ENCODE peak calls at places on chromosomes 4 and X, in ten cellular contexts. S is GM23248; R is left lung; J is Panc1; D is tibial artery; K is fibroblast of lung; Z is OCI-LY7; T is uterus; A is CD4-positive, alpha-beta memory T cell; I is DND-41. V is an unnamed sample. For H3K9me3, the result is how much of the 10 kb centered on the place peaks cover.

GRCh38 chr4:134663742-134664141 is 462.2 kb upstream of the PABPC4L start:
- DNase-seq in S (no peak), R (no peak), J (no peak), D (no peak), K (no peak), Z (no peak), T (no peak), A (no peak), I (no peak), V (no peak)

GRCh38 chr4:185576918-185577591 is 41.7 kb upstream of the PDLIM3 start:
- DNase-seq in S (no peak), R (no peak), J (no peak), D (no peak), K (peak), Z (no peak), T (no peak), A (no peak), I (no peak), V (no peak)

GRCh38 chr4:140928880-140929279 is 172.7 kb upstream of the TBC1D9 start:
- DNase-seq in S (peak), R (no peak), J (no peak), D (peak), K (peak), Z (no peak), T (no peak), A (no peak), I (no peak), V (no peak)

GRCh38 chr4:1250921-1251772 is 2.2 kb upstream of the CTBP1 start:
- DNase-seq in S (no peak), R (peak), J (no peak), D (no peak), K (no peak), Z (no peak), T (no peak), A (no peak), I (no peak), V (no peak)

GRCh38 chrX:149837639-149838038 is 43.3 kb upstream of the MAGEA8 start:
- DNase-seq in S (no peak), R (no peak), J (no peak), D (no peak), K (no peak), Z (no peak), T (no peak), A (no peak), I (no peak), V (no peak)

GRCh38 chr4:8657381-8657776 is 64.8 kb downstream of the CPZ start:
- DNase-seq in S (no peak), R (no peak), J (no peak), D (no peak), K (no peak), Z (no peak), T (no peak), A (no peak), I (no peak), V (no peak)

GRCh38 chr4:84792366-84793301 is 173.9 kb downstream of the WDFY3 start:
- DNase-seq in S (peak), R (no peak), J (no peak), D (no peak), K (no peak), Z (no peak), T (no peak), A (no peak), I (no peak), V (no peak)

GRCh38 chrX:105314468-105314867 is 94.0 kb upstream of the TEX13A start:
- DNase-seq in S (no peak), R (no peak), J (no peak), D (no peak), K (peak), Z (no peak), T (no peak), A (no peak), I (no peak), V (no peak)

GRCh38 chrX:118495958-118496762 is 545 bp downstream of the DOCK11 start:
- DNase-seq in S (peak), R (peak), J (no peak), D (peak), K (peak), Z (peak), T (peak), A (peak), I (peak), V (peak)

GRCh38 chr4:157221426-157221894 is 932 bp downstream of the GRIA2 start:
- DNase-seq in S (no peak), R (no peak), J (no peak), D (no peak), K (peak), Z (no peak), T (peak), A (no peak), I (no peak), V (no peak)

GRCh38 chr4:54473077-54473545 is 184.6 kb upstream of the KIT start:
- DNase-seq in S (peak), R (no peak), J (no peak), D (no peak), K (no peak), Z (no peak), T (no peak), A (no peak), I (no peak), V (no peak)

GRCh38 chrX:40849906-40850672 is 114.7 kb upstream of the MED14 start:
- DNase-seq in S (peak), R (no peak), J (no peak), D (no peak), K (peak), Z (no peak), T (no peak), A (no peak), I (no peak), V (no peak)

DNA sequence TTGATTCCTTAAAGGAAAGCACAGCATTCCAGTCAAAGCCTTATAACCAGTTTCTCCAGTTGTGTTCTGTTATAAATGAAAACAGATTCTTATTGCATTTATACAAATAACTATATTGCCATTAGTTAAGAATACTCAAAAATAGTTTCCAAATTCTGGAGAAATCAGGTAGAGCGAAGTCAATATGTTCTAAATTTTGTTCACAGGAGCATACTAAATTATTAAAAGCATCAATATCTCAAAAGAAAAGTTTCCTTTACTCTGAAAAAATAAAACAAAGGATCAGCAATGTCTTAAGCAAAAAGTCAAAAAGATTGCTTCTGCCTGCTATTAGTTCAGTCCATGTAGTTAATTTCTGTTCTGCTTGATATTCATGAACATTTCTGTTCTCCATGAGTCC is 39.7 kb downstream of the PGRMC2 start:
- DNase-seq in S (no peak), R (no peak), J (no peak), D (no peak), K (no peak), Z (no peak), T (no peak), A (no peak), I (no peak), V (no peak)
- H3K9me3 ChIP-seq in S (under half), R (under half), J (under half), D (under half), K (under half), Z (under half), T (under half), A (under half), I (under half), V (under half)

GRCh38 chrX:101258260-101258581 is 32.9 kb downstream of the TAF7L start:
- DNase-seq in S (no peak), R (no peak), J (no peak), D (no peak), K (no peak), Z (no peak), T (no peak), A (no peak), I (no peak), V (no peak)

GRCh38 chrX:101257448-101258259 is 33.5 kb downstream of the TAF7L start:
- DNase-seq in S (peak), R (no peak), J (no peak), D (no peak), K (peak), Z (peak), T (no peak), A (no peak), I (peak), V (no peak)

DNA sequence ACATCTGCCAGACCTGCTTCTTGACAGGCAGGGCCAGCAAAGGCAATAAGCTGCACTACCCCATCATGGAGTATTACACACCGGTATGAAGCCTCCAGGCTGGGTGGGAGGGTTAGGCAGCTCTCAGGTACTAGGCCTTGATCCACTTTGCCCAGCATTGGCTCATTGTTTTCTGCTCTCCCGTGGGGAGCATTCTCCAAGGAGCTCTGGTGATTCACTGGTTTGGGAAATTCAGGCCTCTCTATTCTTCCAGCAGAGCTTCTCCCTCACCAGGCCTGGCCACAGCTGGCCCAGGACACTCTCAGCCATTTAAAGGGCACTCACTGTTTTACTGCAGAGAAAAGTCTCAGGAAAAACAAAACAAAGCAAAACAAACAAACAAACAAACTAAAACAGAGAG is 33.0 kb downstream of the DRP2 start:
- DNase-seq in S (peak), R (no peak), J (no peak), D (no peak), K (no peak), Z (no peak), T (no peak), A (no peak), I (no peak), V (no peak)
- H3K9me3 ChIP-seq in S (under half), R (under half), J (under half), D (under half), K (under half), Z (under half), T (under half), A (under half), I (under half), V (under half)

GRCh38 chr4:111933703-111934102 is 211.6 kb upstream of the FAM241A start:
- DNase-seq in S (no peak), R (no peak), J (no peak), D (no peak), K (no peak), Z (no peak), T (no peak), A (no peak), I (no peak), V (no peak)

GRCh38 chr4:111941957-111942356 is 203.3 kb upstream of the FAM241A start:
- DNase-seq in S (no peak), R (no peak), J (no peak), D (no peak), K (no peak), Z (no peak), T (no peak), A (no peak), I (no peak), V (no peak)

GRCh38 chr4:111934294-111934693 is 211.0 kb upstream of the FAM241A start:
- DNase-seq in S (peak), R (no peak), J (no peak), D (no peak), K (no peak), Z (no peak), T (no peak), A (no peak), I (no peak), V (no peak)

GRCh38 chr4:111937368-111937767 is 207.9 kb upstream of the FAM241A start:
- DNase-seq in S (peak), R (no peak), J (no peak), D (no peak), K (peak), Z (no peak), T (no peak), A (no peak), I (no peak), V (no peak)
- H3K9me3 ChIP-seq in S (under half), R (under half), J (under half), D (under half), K (under half), Z (under half), T (under half), A (under half), I (under half), V (under half)

GRCh38 chrX:2224597-2225235 is 276.1 kb downstream of the DHRSX start:
- DNase-seq in S (no peak), R (no peak), J (no peak), D (no peak), K (no peak), Z (no peak), T (no peak), A (no peak), I (no peak), V (no peak)

GRCh38 chrX:2220296-2220695 is 280.5 kb downstream of the DHRSX start:
- DNase-seq in S (no peak), R (no peak), J (no peak), D (peak), K (no peak), Z (no peak), T (no peak), A (no peak), I (no peak), V (no peak)

GRCh38 chrX:2224141-2224540 is 276.6 kb downstream of the DHRSX start:
- DNase-seq in S (no peak), R (no peak), J (no peak), D (peak), K (no peak), Z (no peak), T (no peak), A (no peak), I (no peak), V (no peak)

GRCh38 chrX:2226182-2226581 is 274.6 kb downstream of the DHRSX start:
- DNase-seq in S (no peak), R (no peak), J (no peak), D (no peak), K (no peak), Z (no peak), T (no peak), A (no peak), I (no peak), V (no peak)

DNA sequence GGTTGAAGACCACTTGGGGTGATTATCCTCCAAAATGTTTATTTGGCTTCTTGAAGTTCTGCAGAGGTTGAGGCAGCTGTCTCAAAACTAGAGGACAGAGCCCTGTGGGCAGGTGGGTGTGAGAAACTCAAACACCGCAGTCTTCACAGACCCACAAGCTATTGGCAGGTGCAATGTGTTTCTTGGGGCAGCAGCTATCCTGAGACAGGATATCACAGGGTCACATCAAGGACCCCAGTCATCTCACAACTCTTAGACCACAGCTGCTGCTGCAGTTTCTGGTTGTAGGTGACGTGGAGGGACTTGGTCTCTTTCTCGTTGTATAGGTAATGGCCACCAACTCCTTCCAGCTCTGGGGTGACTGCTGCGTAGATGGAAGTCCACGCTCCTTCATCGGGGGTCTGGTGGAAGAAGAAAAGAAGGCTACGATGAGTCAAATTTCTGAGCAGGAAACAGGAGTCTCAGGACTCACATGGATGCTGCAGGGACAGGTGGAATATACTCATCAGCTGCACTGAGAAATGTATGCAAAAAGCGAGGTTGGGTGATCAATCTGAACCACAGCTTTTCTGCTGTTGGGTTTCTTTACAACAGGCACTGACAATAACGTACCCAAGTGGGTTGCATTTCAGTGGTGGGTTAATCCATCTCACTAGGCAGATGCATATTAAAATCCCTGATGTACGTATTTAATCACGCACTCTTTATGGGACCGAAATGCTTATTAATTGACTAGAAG is 279.8 kb downstream of the DHRSX start:
- DNase-seq in S (no peak), R (no peak), J (no peak), D (peak), K (no peak), Z (no peak), T (no peak), A (no peak), I (no peak), V (no peak)
- H3K9me3 ChIP-seq in S (under half), R (under half), J (under half), D (under half), K (under half), Z (under half), T (under half), A (under half), I (half or more), V (under half)

DNA sequence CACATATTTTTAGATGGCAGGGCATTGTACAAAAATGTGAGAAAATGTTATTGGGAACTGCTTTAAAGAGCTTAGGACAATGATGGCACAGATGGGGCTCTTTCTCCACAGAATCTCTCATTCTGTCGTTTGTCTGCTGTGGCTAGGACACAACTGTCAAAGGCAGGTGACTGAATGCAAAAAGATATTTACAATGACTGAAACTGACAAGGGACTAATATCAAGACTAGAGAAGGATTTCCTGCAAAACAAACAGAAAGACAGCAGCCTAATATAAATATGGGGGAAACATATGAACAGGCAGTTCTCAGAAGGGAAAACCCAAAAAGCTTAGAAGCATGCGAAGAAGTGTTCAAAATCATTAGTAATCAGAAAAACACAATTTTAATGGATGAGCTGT is 177.5 kb upstream of the AFF2 start:
- DNase-seq in S (no peak), R (no peak), J (no peak), D (no peak), K (no peak), Z (no peak), T (no peak), A (no peak), I (no peak), V (no peak)
- H3K9me3 ChIP-seq in S (under half), R (under half), J (under half), D (under half), K (under half), Z (under half), T (under half), A (under half), I (under half), V (under half)

V was measured in adrenal gland.